ENCODE peak calls at places on chromosomes 2 and 18, in six cellular contexts. P is vagina; Q is spleen; Z is cardiac muscle cell; R is CD4-positive, CD25-positive, alpha-beta regulatory T cell; N is IMR-90. L is an unnamed sample.

GRCh38 chr18:60861575-60861974 is 471.7 kb upstream of the CDH20 start:
- DNase-seq in N (no peak), Z (no peak), Q (no peak), R (no peak), P (no peak), L (no peak)

GRCh38 chr2:233351423-233351822 is 2.9 kb upstream of the DGKD start:
- DNase-seq in P (no peak), Z (no peak), R (no peak), N (no peak), Q (no peak), L (peak; percentile 24)

GRCh38 chr2:151886235-151886634 is 58.0 kb upstream of the ARL5A start:
- DNase-seq in Q (no peak), P (no peak), Z (no peak), N (no peak), R (no peak), L (no peak)

GRCh38 chr2:120385355-120386127 is 39.6 kb downstream of the INHBB start:
- DNase-seq in R (no peak), Z (no peak), P (no peak), N (no peak), Q (peak; percentile 12), L (no peak)

GRCh38 chr2:15833731-15834130 is 106.6 kb upstream of the MYCN start:
- DNase-seq in N (no peak), R (no peak), Z (no peak), Q (no peak), P (no peak), L (no peak)

GRCh38 chr2:129139380-129139779 is 820.7 kb upstream of the HS6ST1 start:
- DNase-seq in N (no peak), P (no peak), Q (no peak), R (no peak), Z (no peak), L (no peak)

GRCh38 chr18:68733693-68734092 is 18.8 kb upstream of the TMX3 start:
- DNase-seq in R (no peak), N (peak; percentile 26), Q (no peak), P (no peak), Z (no peak), L (no peak)

GRCh38 chr2:110770696-110771425 is 38.5 kb downstream of the ACOXL start:
- DNase-seq in Z (peak; percentile 43), N (peak; percentile 27), Q (no peak), P (no peak), R (no peak), L (peak; percentile 89)

GRCh38 chr2:201070966-201071304 is 536 bp downstream of the HYCC2 start:
- DNase-seq in Z (peak; percentile 12), R (no peak), N (no peak), P (no peak), Q (no peak), L (no peak)

GRCh38 chr2:105125428-105125827 is 87.6 kb downstream of the MRPS9 start:
- DNase-seq in R (no peak), Q (peak; percentile 19), P (no peak), Z (no peak), N (no peak), L (no peak)

GRCh38 chr2:66428986-66429612 is 5.8 kb upstream of the MEIS1 start:
- DNase-seq in R (peak; percentile 44), Z (peak; percentile 78), P (no peak), N (peak; percentile 79), Q (no peak), L (no peak)

GRCh38 chr2:73291461-73292315 is 1.7 kb downstream of the EGR4 start:
- DNase-seq in N (no peak), Q (peak; percentile 74), Z (no peak), R (peak; percentile 56), P (no peak), L (no peak)

GRCh38 chr2:70964596-70965386 is 13.6 kb upstream of the ANKRD53 start:
- DNase-seq in R (peak; percentile 83), Z (peak; percentile 72), N (peak; percentile 58), P (no peak), Q (peak; percentile 93), L (peak; percentile 34)
- H3K4me3 ChIP-seq in R (peak overlapping the region; percentile 66), Z (peak overlapping the region; percentile 25), N (peak overlapping the region; percentile 40), P (peak overlapping the region; percentile 66), Q (peak overlapping the region; percentile 37), L (peak overlapping the region; percentile 30)

GRCh38 chr2:135825855-135826190 is 11.2 kb downstream of the LCT start:
- DNase-seq in Z (no peak), Q (no peak), N (no peak), R (no peak), P (no peak), L (no peak)
- H3K9me3 ChIP-seq in Z (no peaks in the 10 kb centered on the region), Q (peaks cover 7% of the 10 kb centered on the region), N (peaks cover 5% of the 10 kb centered on the region), R (no peaks in the 10 kb centered on the region), P (no peaks in the 10 kb centered on the region), L (no peaks in the 10 kb centered on the region)

GRCh38 chr2:239112127-239112774 is 264.4 kb downstream of the TWIST2 start:
- DNase-seq in Z (no peak), N (no peak), P (no peak), R (no peak), Q (no peak), L (no peak)
- H3K27me3 ChIP-seq in Z (no peaks in the 10 kb centered on the region), N (no peaks in the 10 kb centered on the region), P (no peaks in the 10 kb centered on the region), R (no peaks in the 10 kb centered on the region), Q (no peaks in the 10 kb centered on the region), L (no peaks in the 10 kb centered on the region)

GRCh38 chr18:51425889-51426288 is 228.4 kb upstream of the MEX3C start:
- DNase-seq in N (no peak), R (no peak), Q (no peak), Z (peak; percentile 32), P (no peak), L (no peak)

GRCh38 chr18:51430538-51430937 is 233.1 kb upstream of the MEX3C start:
- DNase-seq in N (no peak), P (no peak), Q (no peak), R (no peak), Z (no peak), L (no peak)

GRCh38 chr18:51427012-51427411 is 229.5 kb upstream of the MEX3C start:
- DNase-seq in Z (peak; percentile 30), R (no peak), N (no peak), Q (no peak), P (no peak), L (no peak)

GRCh38 chr18:51429644-51430043 is 232.2 kb upstream of the MEX3C start:
- DNase-seq in Z (no peak), P (no peak), R (no peak), N (no peak), Q (no peak), L (no peak)

DNA sequence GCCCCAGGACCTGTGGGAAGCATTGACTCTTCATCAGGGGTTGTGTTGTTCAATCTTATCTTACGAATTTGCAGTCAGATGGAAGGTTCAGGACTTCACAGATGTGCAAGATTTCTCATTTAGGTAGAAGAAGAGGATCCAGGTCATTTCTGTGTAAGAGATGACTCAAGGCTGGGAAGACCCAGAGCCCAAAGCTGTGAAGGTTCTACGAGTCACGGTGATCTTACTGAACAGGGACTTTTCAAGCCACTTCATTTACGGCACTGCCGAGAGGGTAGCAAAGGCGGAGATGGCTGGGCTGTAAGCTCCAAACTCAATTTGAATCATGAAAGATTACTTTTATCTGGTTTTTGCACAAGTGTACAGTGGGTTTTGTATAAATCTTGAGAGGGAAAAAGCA is 228.0 kb upstream of the MEX3C start:
- DNase-seq in P (no peak), R (no peak), N (no peak), Z (no peak), Q (no peak), L (no peak)
- H3K4me3 ChIP-seq in P (no peak overlapping the region), R (no peak overlapping the region), N (no peak overlapping the region), Z (no peak overlapping the region), Q (no peak overlapping the region), L (no peak overlapping the region)

GRCh38 chr2:177148477-177149154 is 64.0 kb upstream of the HNRNPA3 start:
- DNase-seq in Q (peak; percentile 89), N (peak; percentile 66), R (peak; percentile 78), P (no peak), Z (peak; percentile 76), L (peak; percentile 67)
- H3K9me3 ChIP-seq in Q (no peaks in the 10 kb centered on the region), N (no peaks in the 10 kb centered on the region), R (no peaks in the 10 kb centered on the region), P (no peaks in the 10 kb centered on the region), Z (no peaks in the 10 kb centered on the region), L (no peaks in the 10 kb centered on the region)

DNA sequence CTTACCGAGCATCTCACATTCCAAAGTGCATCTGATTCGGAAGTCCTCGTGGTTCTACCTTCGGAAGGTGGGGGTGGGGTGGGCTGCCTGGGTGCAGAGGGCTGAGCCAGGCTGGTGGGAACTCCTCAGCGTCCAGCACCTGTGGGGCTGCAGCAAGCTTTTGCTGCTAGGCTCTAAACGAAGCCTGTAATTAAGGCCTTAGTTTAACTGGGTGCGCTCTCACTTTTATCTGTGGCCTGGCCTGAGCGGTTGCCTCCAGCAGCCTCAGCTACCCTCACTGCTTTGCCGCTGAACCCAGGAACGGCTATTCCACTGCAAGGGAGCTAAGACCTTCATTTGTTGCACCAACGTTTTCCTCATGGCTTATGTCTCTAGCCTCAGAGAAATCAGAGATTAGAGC is 48.4 kb downstream of the TMEM17 start:
- DNase-seq in N (no peak), R (no peak), Z (no peak), P (no peak), Q (no peak), L (no peak)
- H3K27me3 ChIP-seq in N (no peaks in the 10 kb centered on the region), R (peaks cover 7% of the 10 kb centered on the region), Z (no peaks in the 10 kb centered on the region), P (no peaks in the 10 kb centered on the region), Q (peaks cover 17% of the 10 kb centered on the region), L (no peaks in the 10 kb centered on the region)